ENCODE peak calls at places on chromosomes 16 and 17, in eight cellular contexts. F is activated CD4-positive, CD25-positive, alpha-beta regulatory T cell treated with anti-CD3 and anti-CD28 coated beads, Interleukin-2, amount 50 U/mL, for 16 hours; N is stimulated activated naive CD8-positive, alpha-beta T cell treated with anti-CD3 and anti-CD28 coated beads, Interleukin-15, Interleukin-2, amounts not matched to agents 100 U/mL and 50 U/mL, for 24 hours; V is renal cortical epithelial cell; O is glutamatergic neuron; D is heart right ventricle; R is heart left ventricle; Q is AG09319. K is an unnamed sample.

GRCh38 chr16:17459903-17460521 is 10.7 kb downstream of the XYLT1 start:
- DNase-seq in F (no peak), N (no peak), V (no peak), O (no peak), D (no peak), R (no peak), Q (no peak), K (no peak)

GRCh38 chr16:89134269-89134668 is 37.3 kb upstream of the CDH15 start:
- DNase-seq in F (no peak), N (no peak), V (no peak), O (peak), D (no peak), R (no peak), Q (no peak), K (no peak)

GRCh38 chr16:1209081-1209480 is 16.0 kb downstream of the TPSG1 start:
- DNase-seq in F (no peak), N (no peak), V (no peak), O (no peak), D (no peak), R (no peak), Q (no peak), K (no peak)

GRCh38 chr17:79619636-79620206 is 8.9 kb upstream of the RBFOX3 start:
- DNase-seq in F (no peak), N (no peak), V (no peak), O (no peak), D (no peak), R (peak), Q (no peak), K (no peak)

GRCh38 chr16:55534773-55535172 is 25.9 kb downstream of the LPCAT2 start:
- DNase-seq in F (no peak), N (no peak), V (no peak), O (no peak), D (no peak), R (no peak), Q (no peak), K (no peak)

GRCh38 chr17:83099570-83100181 is 20.3 kb downstream of the METRNL start:
- DNase-seq in F (no peak), N (no peak), V (no peak), O (no peak), D (no peak), R (no peak), Q (no peak), K (peak)

GRCh38 chr17:10631048-10631700 is 25.9 kb downstream of the MYH3 start:
- DNase-seq in F (no peak), N (peak), V (no peak), O (peak), D (no peak), R (no peak), Q (no peak), K (no peak)

GRCh38 chr17:17780941-17781590 is 55.7 kb downstream of the SREBF1 start:
- DNase-seq in F (no peak), N (no peak), V (peak), O (no peak), D (peak), R (no peak), Q (no peak), K (peak)

GRCh38 chr16:89502319-89502843 is 5.8 kb upstream of the SPG7 start:
- DNase-seq in F (no peak), N (no peak), V (peak), O (no peak), D (no peak), R (no peak), Q (no peak), K (peak)

GRCh38 chr17:30921544-30922196 is at the start of gene ADAP2:
- DNase-seq in F (no peak), N (peak), V (no peak), O (peak), D (peak), R (peak), Q (no peak), K (peak)

GRCh38 chr17:62792122-62792800 is 15.9 kb downstream of the MARCHF10 start:
- DNase-seq in F (no peak), N (no peak), V (peak), O (no peak), D (no peak), R (no peak), Q (peak), K (no peak)

GRCh38 chr17:64074704-64075484 is 54.5 kb upstream of the ICAM2 start:
- DNase-seq in F (no peak), N (no peak), V (peak), O (no peak), D (no peak), R (no peak), Q (no peak), K (no peak)

GRCh38 chr16:5581963-5582362 is 484.4 kb upstream of the EEF2KMT start:
- DNase-seq in F (no peak), N (no peak), V (no peak), O (peak), D (no peak), R (no peak), Q (no peak), K (no peak)

GRCh38 chr17:10197721-10198508 is 491 bp downstream of the GAS7 start:
- DNase-seq in F (no peak), N (no peak), V (no peak), O (peak), D (peak), R (no peak), Q (no peak), K (no peak)

GRCh38 chr17:49664706-49665211 is 13.1 kb downstream of the SPOP start:
- DNase-seq in F (no peak), N (no peak), V (no peak), O (no peak), D (no peak), R (no peak), Q (no peak), K (no peak)

GRCh38 chr16:84356591-84357116 is 11.7 kb upstream of the ATP2C2 start:
- DNase-seq in F (no peak), N (no peak), V (no peak), O (no peak), D (no peak), R (no peak), Q (no peak), K (no peak)

GRCh38 chr16:1567988-1568387 is 34.5 kb downstream of the TMEM204 start:
- DNase-seq in F (no peak), N (no peak), V (no peak), O (no peak), D (no peak), R (no peak), Q (no peak), K (no peak)

GRCh38 chr16:1134776-1135458 is 18.0 kb upstream of the CACNA1H start:
- DNase-seq in F (no peak), N (no peak), V (peak), O (no peak), D (no peak), R (no peak), Q (no peak), K (no peak)

GRCh38 chr17:75830168-75831031 is 13.8 kb downstream of the UNC13D start:
- DNase-seq in F (no peak), N (peak), V (no peak), O (peak), D (no peak), R (no peak), Q (no peak), K (no peak)

GRCh38 chr17:7281953-7282751 is 634 bp downstream of the SLC2A4 start:
- DNase-seq in F (no peak), N (no peak), V (no peak), O (no peak), D (peak), R (peak), Q (no peak), K (peak)

GRCh38 chr17:43979671-43980070 is 24.8 kb upstream of the NAGS start:
- DNase-seq in F (no peak), N (no peak), V (no peak), O (no peak), D (no peak), R (no peak), Q (no peak), K (no peak)

GRCh38 chr17:77941004-77941403 is 17.5 kb upstream of the TNRC6C start:
- DNase-seq in F (no peak), N (no peak), V (no peak), O (no peak), D (no peak), R (no peak), Q (no peak), K (no peak)

GRCh38 chr17:65278050-65278819 is 141.1 kb downstream of the RGS9 start:
- DNase-seq in F (no peak), N (peak), V (peak), O (peak), D (peak), R (peak), Q (peak), K (peak)

GRCh38 chr17:1709971-1710806 is at the start of gene TLCD2:
- DNase-seq in F (no peak), N (no peak), V (no peak), O (peak), D (peak), R (peak), Q (peak), K (peak)

GRCh38 chr17:69609495-69610315 is 195.2 kb downstream of the MAP2K6 start:
- DNase-seq in F (no peak), N (no peak), V (peak), O (peak), D (no peak), R (peak), Q (no peak), K (peak)

GRCh38 chr17:3594056-3594810 is 15.0 kb downstream of the TRPV1 start:
- DNase-seq in F (no peak), N (no peak), V (peak), O (no peak), D (peak), R (no peak), Q (no peak), K (peak)

GRCh38 chr17:2400474-2400866 is 390 bp downstream of the MNT start:
- DNase-seq in F (peak), N (peak), V (no peak), O (peak), D (peak), R (peak), Q (no peak), K (peak)

GRCh38 chr16:70523621-70524405 is at the start of gene SF3B3:
- DNase-seq in F (peak), N (peak), V (peak), O (no peak), D (peak), R (peak), Q (peak), K (peak)